ENCODE peak calls at places on chromosomes 7 and 10, in eight cellular contexts. I is NCI-H774, K is GM03348, O is HuH-7, N is GM10248, S is nephron progenitor cell, J is fibroblast of lung, H is T-helper 9 cell. X is an unnamed sample.

GRCh38 chr10:33223326-33224014 is 111.0 kb downstream of the NRP1 start:
- DNase-seq in N (no peak), J (no peak), S (no peak), H (no peak), I (no peak), O (no peak), K (no peak), X (no peak)

GRCh38 chr10:109861051-109861450 is 62.3 kb downstream of the XPNPEP1 start:
- DNase-seq in J (no peak), O (no peak), H (no peak), K (no peak), I (no peak), N (no peak), S (no peak), X (no peak)

GRCh38 chr7:144011458-144012230 is 11.5 kb downstream of the OR6B1 start:
- DNase-seq in H (no peak), K (peak), O (no peak), S (no peak), N (no peak), I (no peak), J (peak), X (peak)

GRCh38 chr10:79407811-79408795 is 37.3 kb downstream of the ZCCHC24 start:
- DNase-seq in J (peak), K (peak), H (no peak), I (no peak), O (no peak), S (no peak), N (no peak), X (peak)

GRCh38 chr10:69612760-69613159 is 17.3 kb upstream of the FAM241B start:
- DNase-seq in I (no peak), J (no peak), O (no peak), H (no peak), S (no peak), K (no peak), N (no peak), X (no peak)

GRCh38 chr7:132705146-132705545 is 128.9 kb upstream of the PLXNA4 start:
- DNase-seq in N (no peak), O (no peak), K (peak), S (no peak), H (no peak), I (no peak), J (no peak), X (no peak)

GRCh38 chr10:6299234-6299633 is 96.5 kb downstream of the PFKFB3 start:
- DNase-seq in O (no peak), J (no peak), H (no peak), K (no peak), S (no peak), I (no peak), N (no peak), X (no peak)

GRCh38 chr10:6255548-6256061 is 52.9 kb downstream of the PFKFB3 start:
- DNase-seq in O (no peak), S (no peak), H (no peak), N (no peak), K (no peak), I (no peak), J (no peak), X (no peak)

GRCh38 chr10:91036807-91037405 is 116.0 kb upstream of the ANKRD1 start:
- DNase-seq in I (no peak), O (no peak), J (peak), N (no peak), K (peak), H (no peak), S (no peak), X (no peak)

GRCh38 chr7:31478018-31478417 is 35.9 kb upstream of the ITPRID1 start:
- DNase-seq in H (no peak), K (no peak), I (no peak), J (no peak), N (no peak), O (no peak), S (no peak), X (no peak)

GRCh38 chr10:62632071-62632809 is 172.3 kb upstream of the ADO start:
- DNase-seq in S (no peak), N (peak), I (peak), K (no peak), O (no peak), H (peak), J (no peak), X (peak)

GRCh38 chr7:3089493-3089892 is 45.8 kb upstream of the CARD11 start:
- DNase-seq in K (no peak), H (no peak), S (peak), O (peak), J (peak), I (no peak), N (no peak), X (no peak)

GRCh38 chr7:45258533-45259226 is 101.1 kb downstream of the RAMP3 start:
- DNase-seq in N (no peak), J (no peak), K (no peak), S (no peak), O (no peak), H (no peak), I (no peak), X (no peak)

GRCh38 chr10:79159785-79160184 is 91.0 kb downstream of the ZMIZ1 start:
- DNase-seq in H (no peak), J (peak), N (no peak), K (peak), O (no peak), S (no peak), I (no peak), X (peak)

GRCh38 chr7:100247152-100247757 is 27.5 kb downstream of the PVRIG start:
- DNase-seq in K (peak), J (peak), I (peak), N (no peak), H (no peak), O (peak), S (peak), X (peak)

GRCh38 chr10:116331815-116332214 is 7.6 kb downstream of the CCDC172 start:
- DNase-seq in S (no peak), I (no peak), O (no peak), J (peak), K (no peak), H (no peak), N (no peak), X (no peak)

GRCh38 chr10:11823122-11823988 is at the start of gene PROSER2:
- DNase-seq in J (peak), I (peak), O (peak), N (no peak), K (peak), H (no peak), S (peak), X (peak)

GRCh38 chr7:949021-949934 is 5.2 kb downstream of the ADAP1 start:
- DNase-seq in N (no peak), O (no peak), I (no peak), J (no peak), H (no peak), S (no peak), K (no peak), X (no peak)

GRCh38 chr10:133383551-133383950 is 4.5 kb downstream of the PAOX start:
- DNase-seq in J (no peak), H (no peak), K (no peak), O (no peak), I (no peak), S (no peak), N (no peak), X (no peak)

GRCh38 chr10:29304259-29305030 is 15.6 kb downstream of the LYZL1 start:
- DNase-seq in S (peak), I (peak), K (peak), O (peak), N (peak), H (no peak), J (peak), X (peak)

GRCh38 chr10:46077141-46077554 is 31.1 kb upstream of the MSMB start:
- DNase-seq in J (peak), S (no peak), K (no peak), I (no peak), N (no peak), H (no peak), O (no peak), X (peak)

GRCh38 chr10:13788701-13789447 is 202.1 kb downstream of the PRPF18 start:
- DNase-seq in O (no peak), K (peak), I (no peak), S (no peak), N (no peak), H (no peak), J (peak), X (peak)

GRCh38 chr7:6026011-6026819 is 5.0 kb upstream of the ANKRD61 start:
- DNase-seq in J (peak), O (peak), H (peak), N (peak), S (peak), I (peak), K (peak), X (peak)

GRCh38 chr7:150340024-150340749 is 1.2 kb downstream of the RARRES2 start:
- DNase-seq in H (no peak), O (no peak), S (peak), N (no peak), K (peak), I (no peak), J (peak), X (peak)

GRCh38 chr7:48786951-48787350 is 137.4 kb upstream of the CDC14C start:
- DNase-seq in K (no peak), J (no peak), S (no peak), N (no peak), H (no peak), I (peak), O (no peak), X (no peak)

GRCh38 chr7:68964060-68964459 is 634.2 kb upstream of the AUTS2 start:
- DNase-seq in O (no peak), J (no peak), S (no peak), K (peak), I (no peak), N (no peak), H (no peak), X (no peak)

GRCh38 chr7:127383123-127383835 is 9.2 kb downstream of the ZNF800 start:
- DNase-seq in I (no peak), H (no peak), K (peak), O (no peak), N (no peak), S (no peak), J (peak), X (peak)

GRCh38 chr7:139776486-139777303 is 1.1 kb downstream of the HIPK2 start:
- DNase-seq in H (peak), I (no peak), O (peak), J (peak), S (no peak), N (peak), K (peak), X (peak)

GRCh38 chr10:110684800-110685446 is 40.8 kb downstream of the RBM20 start:
- DNase-seq in S (no peak), K (peak), N (no peak), H (no peak), O (no peak), I (no peak), J (peak), X (peak)

GRCh38 chr7:152419473-152420429 is 16.1 kb downstream of the KMT2C start:
- DNase-seq in N (no peak), K (no peak), S (no peak), I (no peak), O (no peak), J (no peak), H (no peak), X (no peak)

GRCh38 chr7:109331423-109331822 is 761.7 kb downstream of the DNAJB9 start:
- DNase-seq in O (no peak), H (no peak), N (no peak), K (no peak), J (no peak), S (no peak), I (no peak), X (no peak)

GRCh38 chr7:22445140-22445722 is 54.8 kb downstream of the STEAP1B start:
- DNase-seq in K (no peak), N (peak), J (peak), O (no peak), S (peak), H (no peak), I (peak), X (peak)

X was measured in fibroblast of villous mesenchyme.